ENCODE peak calls at places on chromosomes 2 and 18, in four cellular contexts. E, W, P and A are unnamed samples.

GRCh38 chr2:96205888-96206287 is 2.7 kb downstream of the STARD7 start:
- DNase-seq in W (no peak), P (no peak), E (peak), A (no peak)

GRCh38 chr2:222919841-222920609 is 59.2 kb downstream of the ACSL3 start:
- DNase-seq in W (no peak), P (no peak), E (peak), A (no peak)

GRCh38 chr2:1781291-1782080 is 37.2 kb upstream of the PXDN start:
- DNase-seq in E (no peak), P (no peak), W (no peak), A (no peak)

GRCh38 chr2:203579730-203580129 is 44.6 kb upstream of the RAPH1 start:
- DNase-seq in W (no peak), E (no peak), P (no peak), A (no peak)

GRCh38 chr18:69948919-69949537 is 1.4 kb upstream of the CD226 start:
- DNase-seq in P (no peak), E (peak), W (no peak), A (peak)

GRCh38 chr2:144650886-144651285 is 131.0 kb upstream of the ZEB2 start:
- DNase-seq in E (no peak), W (no peak), P (no peak), A (no peak)

GRCh38 chr2:58686757-58687156 is 445.6 kb upstream of the FANCL start:
- DNase-seq in W (no peak), P (no peak), E (no peak), A (no peak)

GRCh38 chr18:76252880-76253279 is 242.2 kb downstream of the ZNF516 start:
- DNase-seq in P (no peak), W (peak), E (peak), A (no peak)

GRCh38 chr2:109555346-109555900 is 58.3 kb downstream of the SEPTIN10 start:
- DNase-seq in P (no peak), W (no peak), E (no peak), A (no peak)

GRCh38 chr18:35736696-35737095 is 155.2 kb downstream of the GALNT1 start:
- DNase-seq in E (no peak), P (no peak), W (no peak), A (no peak)

GRCh38 chr18:63022429-63023022 is 297.0 kb downstream of the BCL2 start:
- DNase-seq in P (no peak), E (peak), W (peak), A (no peak)

GRCh38 chr2:237519506-237520245 is 32.6 kb downstream of the MLPH start:
- DNase-seq in P (no peak), W (no peak), E (no peak), A (no peak)

GRCh38 chr18:65852273-65852672 is 101.5 kb downstream of the CDH7 start:
- DNase-seq in P (no peak), W (no peak), E (no peak), A (no peak)

GRCh38 chr18:59359576-59359952 is 499 bp upstream of the LMAN1 start:
- DNase-seq in E (no peak), P (no peak), W (no peak), A (no peak)

GRCh38 chr2:191266201-191266600 is 21.0 kb downstream of the MYO1B start:
- DNase-seq in P (no peak), W (no peak), E (no peak), A (no peak)

DNA sequence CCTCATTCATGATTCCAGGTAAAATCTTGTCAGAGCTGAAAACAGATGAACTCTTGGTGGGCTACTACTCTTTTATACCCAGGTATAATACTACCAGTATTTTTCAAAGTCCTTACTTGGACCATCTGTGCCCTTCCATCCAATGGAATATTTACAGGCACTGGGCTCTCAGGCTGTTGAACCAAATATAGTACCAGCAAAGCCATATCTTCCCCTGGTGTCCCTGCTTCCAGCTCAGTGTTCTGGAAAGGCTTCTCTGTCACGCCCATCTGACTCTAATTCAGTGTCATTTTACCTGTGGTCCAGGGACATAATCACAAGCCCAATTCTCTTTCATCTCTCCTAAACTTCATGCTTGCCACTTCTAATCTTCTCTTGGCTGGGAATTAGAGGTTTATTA is 119.2 kb upstream of the STK17B start:
- DNase-seq in P (no peak), W (no peak), E (no peak), A (no peak)
- TF ChIP-seq ETV6 in P (no peak), W (no peak), E (no peak), A (no peak)

GRCh38 chr18:78073275-78073674 is 823.6 kb downstream of the GALR1 start:
- DNase-seq in P (no peak), E (peak), W (no peak), A (no peak)
- TF ChIP-seq ETV6 in P (no peak), E (no peak), W (no peak), A (no peak)

GRCh38 chr18:47110875-47111274 is 39.4 kb downstream of the HDHD2 start:
- DNase-seq in P (no peak), E (no peak), W (no peak), A (no peak)
- TF ChIP-seq ETV6 in P (no peak), E (no peak), W (no peak), A (no peak)

GRCh38 chr2:159225025-159226016 is 61.2 kb downstream of the WDSUB1 start:
- DNase-seq in E (no peak), W (no peak), P (no peak), A (no peak)

GRCh38 chr2:159224061-159224813 is 62.3 kb downstream of the WDSUB1 start:
- DNase-seq in E (no peak), W (no peak), P (no peak), A (no peak)

GRCh38 chr2:159226608-159227007 is 59.9 kb downstream of the WDSUB1 start:
- DNase-seq in W (no peak), P (no peak), E (peak), A (no peak)

GRCh38 chr2:159227467-159227866 is 59.0 kb downstream of the WDSUB1 start:
- DNase-seq in P (no peak), W (no peak), E (no peak), A (no peak)

GRCh38 chr2:159226059-159226461 is 60.4 kb downstream of the WDSUB1 start:
- DNase-seq in P (peak), E (peak), W (no peak), A (no peak)
- TF ChIP-seq ETV6 in P (no peak), E (no peak), W (no peak), A (no peak)

GRCh38 chr2:71826299-71826698 is 321.4 kb downstream of the CYP26B1 start:
- DNase-seq in P (no peak), W (no peak), E (no peak), A (no peak)
- TF ChIP-seq ETV6 in P (no peak), W (no peak), E (no peak), A (no peak)

DNA sequence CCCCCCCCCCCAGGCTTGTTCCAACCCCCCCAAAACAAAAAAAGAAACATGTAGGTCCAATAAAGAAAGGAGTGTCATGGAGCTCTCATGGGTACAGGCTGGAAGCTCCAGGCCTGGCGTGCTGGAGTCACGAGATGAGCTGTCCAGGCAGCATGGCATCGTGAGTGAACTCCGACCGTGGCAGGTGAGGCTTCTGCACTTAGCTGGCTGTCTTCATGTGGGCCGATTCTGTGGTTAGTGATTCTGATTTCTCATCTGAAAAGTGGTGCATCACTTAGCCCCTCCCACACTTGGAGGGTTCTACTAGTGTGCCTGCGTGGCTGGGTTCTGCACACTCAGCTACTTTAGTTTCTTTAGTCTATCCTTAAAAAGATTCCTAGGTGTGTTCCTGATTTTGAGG is 126.4 kb upstream of the MGAT5 start:
- DNase-seq in E (no peak), P (no peak), W (no peak), A (no peak)
- TF ChIP-seq ETV6 in E (no peak), P (no peak), W (no peak), A (no peak)